ENCODE peak calls at places on chromosomes 16 and 17, in six cellular contexts. F is anterior cingulate cortex; E is effector memory CD8-positive, alpha-beta T cell; Y is stimulated activated CD4-positive, alpha-beta T cell treated with anti-CD3 and anti-CD28 coated beads, Interleukin-1b, Interleukin-23, amount 100 ng/mL, for 1 hour; I is activated naive CD4-positive, alpha-beta T cell treated with Interleukin-2 at 50 U/mL for 16 hours; V is substantia nigra. B is an unnamed sample.

GRCh38 chr16:67884-68789 is 4.3 kb downstream of the RHBDF1 start:
- DNase-seq in F (no peak), E (no peak), Y (no peak), I (no peak), V (peak; percentile 63), B (no peak)

GRCh38 chr16:23504076-23504452 is 6.2 kb downstream of the GGA2 start:
- DNase-seq in F (no peak), E (no peak), Y (no peak), I (no peak), V (no peak), B (no peak)

GRCh38 chr16:54647731-54648221 is 282.9 kb upstream of the IRX5 start:
- DNase-seq in F (no peak), E (no peak), Y (no peak), I (no peak), V (no peak), B (no peak)

GRCh38 chr16:785563-786535 is 2.3 kb downstream of the RPUSD1 start:
- DNase-seq in F (no peak), E (peak; percentile 75), Y (peak; percentile 40), I (peak; percentile 76), V (peak; percentile 56), B (peak; percentile 87)

GRCh38 chr16:1909661-1910231 is 8.5 kb downstream of the HS3ST6 start:
- DNase-seq in F (no peak), E (no peak), Y (no peak), I (no peak), V (no peak), B (no peak)

GRCh38 chr17:7015587-7016020 is 3.2 kb downstream of the RNASEK start:
- DNase-seq in F (peak; percentile 22), E (no peak), Y (no peak), I (peak; percentile 33), V (no peak), B (peak; percentile 42)

GRCh38 chr16:78210305-78210704 is 110.9 kb downstream of the WWOX start:
- DNase-seq in F (no peak), E (no peak), Y (no peak), I (no peak), V (no peak), B (no peak)

GRCh38 chr16:89363621-89364393 is 126.6 kb downstream of the ANKRD11 start:
- DNase-seq in F (no peak), E (peak; percentile 21), Y (peak; percentile 14), I (peak; percentile 44), V (no peak), B (peak; percentile 50)

GRCh38 chr16:77327717-77328116 is 107.1 kb downstream of the ADAMTS18 start:
- DNase-seq in F (no peak), E (no peak), Y (no peak), I (no peak), V (no peak), B (no peak)

GRCh38 chr17:28038802-28039600 is 3.5 kb upstream of the NLK start:
- DNase-seq in F (no peak), E (no peak), Y (no peak), I (no peak), V (no peak), B (no peak)

GRCh38 chr16:70473446-70474319 is 19.3 kb downstream of the FCSK start:
- DNase-seq in F (no peak), E (no peak), Y (no peak), I (no peak), V (no peak), B (no peak)

GRCh38 chr17:80791758-80792284 is 199.8 kb upstream of the CHMP6 start:
- DNase-seq in F (peak; percentile 57), E (no peak), Y (no peak), I (peak; percentile 60), V (peak; percentile 48), B (peak; percentile 64)

GRCh38 chr16:11145173-11145820 is 110.7 kb downstream of the SOCS1 start:
- DNase-seq in F (no peak), E (no peak), Y (no peak), I (no peak), V (no peak), B (no peak)

GRCh38 chr16:66717776-66718175 is 21.2 kb upstream of the CMTM4 start:
- DNase-seq in F (no peak), E (no peak), Y (no peak), I (no peak), V (no peak), B (no peak)

GRCh38 chr16:50251375-50252081 is 14.8 kb upstream of the ADCY7 start:
- DNase-seq in F (no peak), E (no peak), Y (no peak), I (no peak), V (no peak), B (no peak)

GRCh38 chr17:61218438-61218837 is 181.2 kb upstream of the TBX2 start:
- DNase-seq in F (no peak), E (no peak), Y (no peak), I (no peak), V (no peak), B (no peak)